ENCODE peak calls at places on chromosomes 3 and 15, in six cellular contexts. X is esophagus muscularis mucosa, R is BE2C, V is upper lobe of left lung, A is brain microvascular endothelial cell, P is Peyer's patch. G is an unnamed sample.

GRCh38 chr15:80875568-80875967 is 96.4 kb downstream of the CEMIP start:
- DNase-seq in X (no peak), R (no peak), V (no peak), A (no peak), P (no peak), G (no peak)

GRCh38 chr3:113271189-113271588 is 59.8 kb downstream of the BOC start:
- DNase-seq in X (no peak), R (no peak), V (no peak), A (no peak), P (no peak), G (no peak)

GRCh38 chr3:72560857-72561675 is 287.2 kb downstream of the SHQ1 start:
- DNase-seq in X (no peak), R (no peak), V (no peak), A (no peak), P (no peak), G (no peak)

GRCh38 chr3:40068647-40069046 is 240.9 kb upstream of the EIF1B start:
- DNase-seq in X (peak; percentile 70), R (no peak), V (no peak), A (no peak), P (no peak), G (no peak)

GRCh38 chr3:64909757-64910475 is 222.1 kb upstream of the ADAMTS9 start:
- DNase-seq in X (no peak), R (peak; percentile 15), V (no peak), A (no peak), P (no peak), G (no peak)

GRCh38 chr3:188772886-188773285 is 398.9 kb upstream of the TPRG1 start:
- DNase-seq in X (peak; percentile 50), R (no peak), V (no peak), A (peak; percentile 73), P (no peak), G (no peak)

GRCh38 chr3:189824629-189825312 is 193.6 kb downstream of the TP63 start:
- DNase-seq in X (no peak), R (no peak), V (no peak), A (peak; percentile 93), P (no peak), G (peak; percentile 47)

GRCh38 chr3:99666201-99666600 is 27.8 kb downstream of the COL8A1 start:
- DNase-seq in X (no peak), R (no peak), V (no peak), A (peak; percentile 48), P (no peak), G (no peak)

GRCh38 chr3:154229217-154229590 is 95.1 kb downstream of the DHX36 start:
- DNase-seq in X (no peak), R (no peak), V (no peak), A (no peak), P (no peak), G (no peak)

GRCh38 chr3:110521019-110521418 is 550.6 kb upstream of the NECTIN3 start:
- DNase-seq in X (no peak), R (no peak), V (no peak), A (peak; percentile 95), P (no peak), G (no peak)

GRCh38 chr3:97230486-97230885 is 416.1 kb downstream of the EPHA6 start:
- DNase-seq in X (no peak), R (no peak), V (no peak), A (no peak), P (no peak), G (no peak)

GRCh38 chr3:117788086-117788485 is 1078.5 kb downstream of the TUSC7 start:
- DNase-seq in X (no peak), R (peak; percentile 22), V (no peak), A (peak; percentile 56), P (no peak), G (peak; percentile 60)

GRCh38 chr15:42456971-42457370 is 34.0 kb downstream of the ZNF106 start:
- DNase-seq in X (no peak), R (peak; percentile 45), V (no peak), A (peak; percentile 52), P (no peak), G (no peak)

GRCh38 chr15:69031013-69032001 is 16.8 kb downstream of the NOX5 start:
- DNase-seq in X (peak; percentile 90), R (peak; percentile 77), V (peak; percentile 87), A (peak; percentile 27), P (peak; percentile 68), G (no peak)

GRCh38 chr3:57852896-57853295 is 96.8 kb downstream of the SLMAP start:
- DNase-seq in X (no peak), R (no peak), V (no peak), A (no peak), P (no peak), G (peak; percentile 17)

GRCh38 chr15:92884459-92884812 is 15.7 kb upstream of the CHD2 start:
- DNase-seq in X (no peak), R (no peak), V (no peak), A (no peak), P (no peak), G (no peak)

GRCh38 chr3:113051827-113052226 is 61.0 kb downstream of the GTPBP8 start:
- DNase-seq in X (no peak), R (no peak), V (no peak), A (no peak), P (no peak), G (no peak)

DNA sequence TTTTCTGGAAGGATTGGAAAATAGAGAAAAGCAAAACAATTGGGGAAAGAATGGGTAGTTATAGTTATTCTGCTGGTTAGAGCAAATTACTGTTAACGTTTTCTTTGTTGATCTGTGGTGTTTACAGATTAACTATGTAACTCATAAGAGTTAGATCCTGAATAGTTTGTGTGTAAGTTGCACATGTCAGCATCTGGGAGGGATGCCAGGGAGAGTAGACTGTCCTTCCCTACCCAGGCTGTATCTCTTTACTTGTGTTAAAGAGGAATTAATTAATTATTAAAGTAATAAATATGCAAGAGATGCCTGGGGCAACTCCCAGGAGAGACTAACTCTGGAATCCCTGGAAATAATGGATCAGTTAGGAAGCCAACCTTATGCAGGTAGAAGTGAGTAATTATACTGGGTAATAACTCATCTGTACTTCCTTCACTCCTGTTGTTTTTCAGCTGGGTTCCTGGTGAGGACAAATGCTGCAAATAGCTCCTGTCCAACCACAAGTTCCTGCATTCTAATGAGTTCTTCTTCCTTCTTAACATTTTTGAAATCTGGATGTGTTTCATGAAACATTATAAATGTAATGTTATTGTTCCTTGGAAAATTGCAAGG is 18.9 kb downstream of the GHRL start:
- DNase-seq in X (no peak), R (no peak), V (no peak), A (no peak), P (no peak), G (no peak)
- H3K36me3 ChIP-seq in X (peaks cover 25% of the 10 kb centered on the region), R (peaks cover 10% of the 10 kb centered on the region), V (peaks cover 81% of the 10 kb centered on the region), A (peaks cover 40% of the 10 kb centered on the region), P (no peaks in the 10 kb centered on the region), G (peaks cover 17% of the 10 kb centered on the region)

GRCh38 chr15:74127954-74128784 is 2.2 kb upstream of the ISLR2 start:
- DNase-seq in X (no peak), R (peak; percentile 43), V (peak; percentile 86), A (no peak), P (peak; percentile 50), G (no peak)

GRCh38 chr15:74129411-74130088 is 836 bp upstream of the ISLR2 start:
- DNase-seq in X (no peak), R (no peak), V (peak; percentile 73), A (no peak), P (no peak), G (no peak)

GRCh38 chr15:74127255-74127953 is 3.0 kb upstream of the ISLR2 start:
- DNase-seq in X (no peak), R (peak; percentile 97), V (peak; percentile 99), A (peak; percentile 75), P (peak; percentile 89), G (no peak)

GRCh38 chr15:74130089-74130848 is at the start of gene ISLR2:
- DNase-seq in X (no peak), R (peak; percentile 39), V (peak; percentile 69), A (no peak), P (no peak), G (no peak)

DNA sequence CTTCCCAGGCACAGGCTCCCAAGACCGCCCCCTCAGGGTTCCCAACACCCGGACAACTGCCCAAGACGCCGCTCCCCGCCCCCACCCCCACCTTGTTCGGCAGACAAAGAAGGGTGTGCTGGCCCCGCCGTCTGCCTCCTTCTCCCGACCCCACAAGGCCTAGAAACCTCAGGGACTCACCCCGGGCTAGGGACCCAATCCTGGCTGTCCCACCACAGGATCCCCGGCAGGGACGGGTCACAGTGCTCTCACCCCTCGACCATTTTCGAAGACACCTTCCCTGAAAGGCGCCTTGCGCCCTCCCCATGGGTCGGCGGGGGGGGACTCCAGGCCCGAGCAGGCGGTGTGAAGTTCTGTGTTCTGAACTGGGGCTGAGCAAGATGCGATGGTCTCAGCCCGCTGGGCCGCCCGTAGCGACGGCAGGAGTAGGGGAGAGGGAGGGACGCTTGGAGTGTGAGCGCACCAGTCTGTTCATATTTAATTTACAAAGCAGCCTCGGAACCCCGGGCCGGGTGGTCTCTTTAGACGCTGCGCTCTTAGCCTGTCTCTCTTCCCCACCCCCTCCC is 1.5 kb upstream of the ISLR2 start:
- DNase-seq in X (no peak), R (no peak), V (peak; percentile 68), A (no peak), P (no peak), G (no peak)
- H3K4me3 ChIP-seq in X (peak overlapping the region; percentile 49), R (no peak overlapping the region), V (peak overlapping the region; percentile 42), A (no peak overlapping the region), P (no peak overlapping the region), G (no peak overlapping the region)

GRCh38 chr3:12838179-12838965 is 3.0 kb downstream of the RPL32 start:
- DNase-seq in X (no peak), R (no peak), V (no peak), A (no peak), P (no peak), G (no peak)

GRCh38 chr3:12841085-12841969 is at the start of gene RPL32:
- DNase-seq in X (peak; percentile 98), R (peak; percentile 78), V (peak; percentile 87), A (peak; percentile 90), P (peak; percentile 88), G (peak; percentile 81)

GRCh38 chr3:12841970-12842328 is 584 bp upstream of the RPL32 start:
- DNase-seq in X (no peak), R (no peak), V (no peak), A (no peak), P (no peak), G (no peak)

GRCh38 chr3:12842469-12842868 is 1.1 kb upstream of the RPL32 start:
- DNase-seq in X (no peak), R (no peak), V (no peak), A (no peak), P (no peak), G (no peak)

GRCh38 chr3:12840591-12841084 is 727 bp downstream of the RPL32 start:
- DNase-seq in X (no peak), R (no peak), V (no peak), A (no peak), P (no peak), G (no peak)
- H3K36me3 ChIP-seq in X (peaks cover 39% of the 10 kb centered on the region), R (peaks cover 54% of the 10 kb centered on the region), V (peaks cover 44% of the 10 kb centered on the region), A (peaks cover 53% of the 10 kb centered on the region), P (no peaks in the 10 kb centered on the region), G (peaks cover 12% of the 10 kb centered on the region)

GRCh38 chr3:20041197-20041780 is 1.0 kb downstream of the KAT2B start:
- DNase-seq in X (no peak), R (peak; percentile 77), V (peak; percentile 91), A (peak; percentile 46), P (peak; percentile 91), G (no peak)

GRCh38 chr3:20042331-20042730 is 2.1 kb downstream of the KAT2B start:
- DNase-seq in X (no peak), R (no peak), V (no peak), A (no peak), P (no peak), G (no peak)

GRCh38 chr3:20046556-20046955 is 6.3 kb downstream of the KAT2B start:
- DNase-seq in X (no peak), R (no peak), V (no peak), A (no peak), P (no peak), G (no peak)

GRCh38 chr3:20043398-20043797 is 3.2 kb downstream of the KAT2B start:
- DNase-seq in X (peak; percentile 96), R (peak; percentile 24), V (peak; percentile 46), A (peak; percentile 17), P (peak; percentile 86), G (no peak)

GRCh38 chr3:20043825-20044224 is 3.6 kb downstream of the KAT2B start:
- DNase-seq in X (no peak), R (no peak), V (no peak), A (no peak), P (no peak), G (no peak)
- H3K4me3 ChIP-seq in X (peak overlapping the region; percentile 26), R (no peak overlapping the region), V (peak overlapping the region; percentile 41), A (no peak overlapping the region), P (peak overlapping the region; percentile 0), G (no peak overlapping the region)